ENCODE peak calls at places on chromosome 13, in seven cellular contexts. One of them, this sample, is unnamed.

GRCh38 chr13:104553156-104553555 is 1486.9 kb upstream of the SLC10A2 start:
- DNase-seq in fibroblast of lung: peak; percentile 83
- DNase-seq in neural crest cell: no peak
- DNase-seq in activated T-helper 1 cell treated with Interleukin-2 at 50 U/mL for 16 hours: no peak
- DNase-seq in OCI-LY7: no peak
- DNase-seq in kidney glomerular epithelial cell: peak; percentile 33
- DNase-seq in LHCN-M2: peak; percentile 72
- DNase-seq in this sample: no peak

GRCh38 chr13:40682449-40683240 is 16.2 kb upstream of the FOXO1 start:
- DNase-seq in fibroblast of lung: peak; percentile 39
- DNase-seq in neural crest cell: no peak
- DNase-seq in activated T-helper 1 cell treated with Interleukin-2 at 50 U/mL for 16 hours: no peak
- DNase-seq in OCI-LY7: peak; percentile 86
- DNase-seq in kidney glomerular epithelial cell: peak; percentile 12
- DNase-seq in LHCN-M2: no peak
- DNase-seq in this sample: no peak

GRCh38 chr13:100039740-100040139 is 49.2 kb upstream of the PCCA start:
- DNase-seq in fibroblast of lung: peak; percentile 12
- DNase-seq in neural crest cell: no peak
- DNase-seq in activated T-helper 1 cell treated with Interleukin-2 at 50 U/mL for 16 hours: no peak
- DNase-seq in OCI-LY7: no peak
- DNase-seq in kidney glomerular epithelial cell: no peak
- DNase-seq in LHCN-M2: no peak
- DNase-seq in this sample: no peak

GRCh38 chr13:68927387-68928026 is 1180.1 kb upstream of the ATXN8OS start:
- DNase-seq in fibroblast of lung: peak; percentile 25
- DNase-seq in neural crest cell: peak; percentile 16
- DNase-seq in activated T-helper 1 cell treated with Interleukin-2 at 50 U/mL for 16 hours: no peak
- DNase-seq in OCI-LY7: no peak
- DNase-seq in kidney glomerular epithelial cell: no peak
- DNase-seq in LHCN-M2: no peak
- DNase-seq in this sample: no peak

GRCh38 chr13:30224732-30225131 is 82.6 kb downstream of the KATNAL1 start:
- DNase-seq in fibroblast of lung: peak; percentile 49
- DNase-seq in neural crest cell: no peak
- DNase-seq in activated T-helper 1 cell treated with Interleukin-2 at 50 U/mL for 16 hours: no peak
- DNase-seq in OCI-LY7: no peak
- DNase-seq in kidney glomerular epithelial cell: peak; percentile 10
- DNase-seq in LHCN-M2: peak; percentile 70
- DNase-seq in this sample: no peak

GRCh38 chr13:48532146-48532472 is 771 bp downstream of the RCBTB2 start:
- DNase-seq in fibroblast of lung: peak; percentile 52
- DNase-seq in neural crest cell: no peak
- DNase-seq in activated T-helper 1 cell treated with Interleukin-2 at 50 U/mL for 16 hours: no peak
- DNase-seq in OCI-LY7: no peak
- DNase-seq in kidney glomerular epithelial cell: peak; percentile 69
- DNase-seq in LHCN-M2: no peak
- DNase-seq in this sample: peak; percentile 39

GRCh38 chr13:60654405-60654804 is 257.4 kb downstream of the TDRD3 start:
- DNase-seq in fibroblast of lung: peak; percentile 13
- DNase-seq in neural crest cell: peak; percentile 8
- DNase-seq in activated T-helper 1 cell treated with Interleukin-2 at 50 U/mL for 16 hours: no peak
- DNase-seq in OCI-LY7: no peak
- DNase-seq in kidney glomerular epithelial cell: peak; percentile 43
- DNase-seq in LHCN-M2: no peak
- DNase-seq in this sample: no peak

GRCh38 chr13:23868521-23868920 is 20.7 kb downstream of the MIPEP start:
- DNase-seq in fibroblast of lung: peak; percentile 77
- DNase-seq in neural crest cell: no peak
- DNase-seq in activated T-helper 1 cell treated with Interleukin-2 at 50 U/mL for 16 hours: no peak
- DNase-seq in OCI-LY7: no peak
- DNase-seq in kidney glomerular epithelial cell: no peak
- DNase-seq in LHCN-M2: peak; percentile 69
- DNase-seq in this sample: no peak

GRCh38 chr13:24995225-24995804 is 100.6 kb upstream of the PABPC3 start:
- DNase-seq in fibroblast of lung: peak; percentile 72
- DNase-seq in neural crest cell: peak; percentile 54
- DNase-seq in activated T-helper 1 cell treated with Interleukin-2 at 50 U/mL for 16 hours: peak; percentile 15
- DNase-seq in OCI-LY7: peak; percentile 84
- DNase-seq in kidney glomerular epithelial cell: peak; percentile 74
- DNase-seq in LHCN-M2: peak; percentile 72
- DNase-seq in this sample: peak; percentile 76

GRCh38 chr13:67726979-67727378 is 496.8 kb upstream of the PCDH9 start:
- DNase-seq in fibroblast of lung: no peak
- DNase-seq in neural crest cell: no peak
- DNase-seq in activated T-helper 1 cell treated with Interleukin-2 at 50 U/mL for 16 hours: no peak
- DNase-seq in OCI-LY7: no peak
- DNase-seq in kidney glomerular epithelial cell: no peak
- DNase-seq in LHCN-M2: no peak
- DNase-seq in this sample: no peak

GRCh38 chr13:40974460-40975407 is 44.4 kb downstream of the ELF1 start:
- DNase-seq in fibroblast of lung: peak; percentile 51
- DNase-seq in neural crest cell: no peak
- DNase-seq in activated T-helper 1 cell treated with Interleukin-2 at 50 U/mL for 16 hours: no peak
- DNase-seq in OCI-LY7: peak; percentile 78
- DNase-seq in kidney glomerular epithelial cell: peak; percentile 64
- DNase-seq in LHCN-M2: peak; percentile 50
- DNase-seq in this sample: no peak